ENCODE peak calls at places on chromosomes 12 and 14, in eight cellular contexts. F, X, G, P, U, S, R and M are unnamed samples. For H3K27me3, the result is how much of the 10 kb centered on the place peaks cover.

GRCh38 chr14:74275265-74275841 is 27.4 kb downstream of the ABCD4 start:
- DNase-seq in G (no peak), F (no peak), P (no peak), R (no peak), X (no peak), U (no peak), S (no peak), M (no peak)

GRCh38 chr14:77316872-77317271 is 3.8 kb downstream of the POMT2 start:
- DNase-seq in G (no peak), U (no peak), F (no peak), S (no peak), R (no peak), X (peak), P (no peak), M (no peak)

GRCh38 chr14:50040905-50041465 is 75.4 kb downstream of the VCPKMT start:
- DNase-seq in F (no peak), P (no peak), R (no peak), X (no peak), G (no peak), U (no peak), S (no peak), M (no peak)

GRCh38 chr12:109612975-109613502 is 39.4 kb downstream of the MVK start:
- DNase-seq in G (no peak), R (no peak), X (no peak), U (no peak), S (no peak), P (no peak), F (no peak), M (no peak)

GRCh38 chr14:57976701-57977100 is 110.8 kb upstream of the SLC35F4 start:
- DNase-seq in G (no peak), P (no peak), X (no peak), S (no peak), U (no peak), F (no peak), R (no peak), M (no peak)

GRCh38 chr12:114691810-114692557 is 8.0 kb upstream of the TBX3 start:
- DNase-seq in P (no peak), R (no peak), U (no peak), X (peak), F (no peak), S (no peak), G (no peak), M (no peak)

GRCh38 chr12:100608776-100609175 is 35.3 kb downstream of the GAS2L3 start:
- DNase-seq in S (no peak), R (no peak), F (no peak), P (no peak), X (no peak), G (no peak), U (no peak), M (peak)

GRCh38 chr12:113088971-113089756 is 32.6 kb downstream of the DTX1 start:
- DNase-seq in F (peak), P (no peak), R (peak), S (peak), G (peak), U (no peak), X (no peak), M (no peak)

GRCh38 chr14:69543341-69544249 is 31.1 kb downstream of the CCDC177 start:
- DNase-seq in S (peak), P (no peak), F (peak), X (no peak), R (no peak), G (no peak), U (peak), M (peak)

GRCh38 chr14:75531660-75532317 is 9.5 kb downstream of the BATF start:
- DNase-seq in P (no peak), G (no peak), R (no peak), S (no peak), X (no peak), F (no peak), U (no peak), M (no peak)

GRCh38 chr12:109448272-109448671 is 28.8 kb downstream of the KCTD10 start:
- DNase-seq in G (no peak), P (no peak), R (no peak), F (no peak), S (no peak), X (no peak), U (no peak), M (no peak)

GRCh38 chr14:97179573-97179972 is 382.4 kb downstream of the VRK1 start:
- DNase-seq in U (no peak), P (no peak), S (no peak), F (no peak), X (no peak), R (no peak), G (no peak), M (no peak)

GRCh38 chr14:58717821-58718220 is 80.1 kb downstream of the DACT1 start:
- DNase-seq in P (no peak), U (no peak), S (no peak), R (no peak), G (no peak), F (no peak), X (no peak), M (no peak)

GRCh38 chr12:28750946-28751714 is 397.9 kb upstream of the FAR2 start:
- DNase-seq in P (no peak), S (no peak), U (no peak), R (no peak), X (no peak), G (no peak), F (no peak), M (no peak)

GRCh38 chr14:76958020-76958965 is 70.2 kb downstream of the IRF2BPL start:
- DNase-seq in G (no peak), P (no peak), U (no peak), R (no peak), F (no peak), S (no peak), X (no peak), M (no peak)

GRCh38 chr12:18576104-18576622 is 161.6 kb downstream of the PLCZ1 start:
- DNase-seq in U (no peak), X (no peak), P (no peak), S (no peak), G (no peak), F (no peak), R (no peak), M (no peak)

GRCh38 chr14:96086032-96086431 is 46.9 kb downstream of the C14orf132 start:
- DNase-seq in S (no peak), P (no peak), G (no peak), F (no peak), U (no peak), R (no peak), X (peak), M (no peak)

GRCh38 chr14:103021817-103022668 is 35.3 kb downstream of the CDC42BPB start:
- DNase-seq in S (no peak), X (no peak), G (no peak), F (no peak), R (peak), U (no peak), P (no peak), M (no peak)

GRCh38 chr12:71160585-71160984 is 2.8 kb upstream of the TSPAN8 start:
- DNase-seq in P (no peak), S (no peak), F (no peak), G (no peak), U (no peak), R (no peak), X (no peak), M (no peak)

GRCh38 chr12:125443316-125443715 is 378.1 kb downstream of the AACS start:
- DNase-seq in F (no peak), G (no peak), S (no peak), P (no peak), R (no peak), X (no peak), U (no peak), M (no peak)

GRCh38 chr14:101492716-101493115 is 68.6 kb upstream of the DIO3 start:
- DNase-seq in R (peak), S (no peak), F (no peak), X (peak), G (no peak), U (peak), P (peak), M (no peak)

GRCh38 chr14:36583242-36584166 is 1.1 kb upstream of the NKX2-8 start:
- DNase-seq in X (no peak), G (no peak), F (no peak), R (no peak), S (no peak), P (no peak), U (no peak), M (no peak)

GRCh38 chr12:132162508-132163031 is 18.3 kb downstream of the NOC4L start:
- DNase-seq in G (no peak), R (peak), U (no peak), F (no peak), P (no peak), X (no peak), S (no peak), M (peak)

GRCh38 chr14:74620497-74620921 is 8.5 kb upstream of the LTBP2 start:
- DNase-seq in U (no peak), X (no peak), P (no peak), F (no peak), G (peak), R (no peak), S (peak), M (no peak)

GRCh38 chr14:104641753-104642539 is 37.4 kb upstream of the TMEM179 start:
- DNase-seq in U (no peak), X (no peak), F (no peak), G (no peak), R (peak), P (no peak), S (no peak), M (no peak)

GRCh38 chr14:71103662-71104484 is 196.6 kb downstream of the PCNX1 start:
- DNase-seq in P (no peak), X (no peak), S (peak), G (no peak), U (no peak), F (no peak), R (no peak), M (peak)

GRCh38 chr12:120851444-120851843 is 52.7 kb downstream of the SPPL3 start:
- DNase-seq in R (no peak), S (no peak), X (no peak), F (no peak), G (no peak), P (no peak), U (no peak), M (no peak)

GRCh38 chr14:28012629-28013415 is 753.8 kb upstream of the FOXG1 start:
- DNase-seq in S (no peak), F (no peak), U (no peak), R (no peak), X (no peak), G (no peak), P (no peak), M (no peak)

GRCh38 chr12:92469837-92470236 is 233.0 kb upstream of the PLEKHG7 start:
- DNase-seq in F (no peak), P (peak), U (no peak), R (peak), S (no peak), G (no peak), X (no peak), M (no peak)

GRCh38 chr12:130526813-130527212 is 189.1 kb downstream of the PIWIL1 start:
- DNase-seq in P (no peak), G (no peak), S (no peak), U (no peak), X (no peak), F (no peak), R (no peak), M (no peak)

GRCh38 chr12:130872179-130873096 is 572 bp downstream of the RAN start:
- DNase-seq in U (no peak), S (peak), F (peak), R (peak), P (no peak), G (peak), X (peak), M (peak)

GRCh38 chr12:106774808-106775524 is 484 bp downstream of the RIC8B start:
- DNase-seq in U (no peak), X (peak), R (no peak), F (no peak), S (no peak), P (no peak), G (peak), M (no peak)

GRCh38 chr12:128387811-128388422 is 120.9 kb downstream of the TMEM132C start:
- DNase-seq in U (peak), F (peak), G (no peak), S (no peak), X (no peak), P (peak), R (no peak), M (no peak)

GRCh38 chr12:6335451-6336078 is 6.3 kb downstream of the TNFRSF1A start:
- DNase-seq in P (peak), U (peak), R (peak), X (peak), F (peak), S (peak), G (peak), M (no peak)

GRCh38 chr12:132286912-132287311 is 42.5 kb downstream of the GALNT9 start:
- DNase-seq in U (no peak), R (peak), P (no peak), G (no peak), S (no peak), X (no peak), F (no peak), M (no peak)

GRCh38 chr12:50660425-50660822 is 103.5 kb upstream of the ATF1 start:
- DNase-seq in P (no peak), G (no peak), R (no peak), S (no peak), U (no peak), X (no peak), F (no peak), M (no peak)

GRCh38 chr14:71119832-71120231 is 212.6 kb downstream of the PCNX1 start:
- DNase-seq in G (no peak), F (no peak), X (no peak), U (no peak), S (no peak), R (no peak), P (no peak), M (no peak)

GRCh38 chr12:62917066-62917465 is 17.9 kb downstream of the PPM1H start:
- DNase-seq in F (no peak), P (no peak), X (no peak), S (no peak), G (no peak), U (no peak), R (no peak), M (no peak)

GRCh38 chr14:94543450-94544123 is 17.7 kb upstream of the SERPINA4 start:
- DNase-seq in U (no peak), R (no peak), S (no peak), F (no peak), G (no peak), X (no peak), P (peak), M (no peak)

GRCh38 chr14:101624579-101624978 is 63.3 kb downstream of the DIO3 start:
- DNase-seq in U (no peak), R (no peak), X (no peak), S (no peak), F (no peak), P (no peak), G (no peak), M (no peak)

GRCh38 chr12:117097159-117097558 is 2.1 kb downstream of the TESC start:
- DNase-seq in X (peak), S (no peak), F (no peak), P (no peak), U (no peak), R (peak), G (no peak), M (no peak)

GRCh38 chr12:117100251-117100650 is 1.0 kb upstream of the TESC start:
- DNase-seq in F (no peak), P (no peak), R (no peak), X (peak), G (no peak), S (no peak), U (no peak), M (no peak)

GRCh38 chr12:117096643-117097042 is 2.6 kb downstream of the TESC start:
- DNase-seq in R (peak), U (no peak), S (no peak), X (peak), F (no peak), G (no peak), P (no peak), M (no peak)

GRCh38 chr12:117098071-117098360 is 1.2 kb downstream of the TESC start:
- DNase-seq in X (no peak), R (peak), F (no peak), S (no peak), U (no peak), G (no peak), P (no peak), M (no peak)

DNA sequence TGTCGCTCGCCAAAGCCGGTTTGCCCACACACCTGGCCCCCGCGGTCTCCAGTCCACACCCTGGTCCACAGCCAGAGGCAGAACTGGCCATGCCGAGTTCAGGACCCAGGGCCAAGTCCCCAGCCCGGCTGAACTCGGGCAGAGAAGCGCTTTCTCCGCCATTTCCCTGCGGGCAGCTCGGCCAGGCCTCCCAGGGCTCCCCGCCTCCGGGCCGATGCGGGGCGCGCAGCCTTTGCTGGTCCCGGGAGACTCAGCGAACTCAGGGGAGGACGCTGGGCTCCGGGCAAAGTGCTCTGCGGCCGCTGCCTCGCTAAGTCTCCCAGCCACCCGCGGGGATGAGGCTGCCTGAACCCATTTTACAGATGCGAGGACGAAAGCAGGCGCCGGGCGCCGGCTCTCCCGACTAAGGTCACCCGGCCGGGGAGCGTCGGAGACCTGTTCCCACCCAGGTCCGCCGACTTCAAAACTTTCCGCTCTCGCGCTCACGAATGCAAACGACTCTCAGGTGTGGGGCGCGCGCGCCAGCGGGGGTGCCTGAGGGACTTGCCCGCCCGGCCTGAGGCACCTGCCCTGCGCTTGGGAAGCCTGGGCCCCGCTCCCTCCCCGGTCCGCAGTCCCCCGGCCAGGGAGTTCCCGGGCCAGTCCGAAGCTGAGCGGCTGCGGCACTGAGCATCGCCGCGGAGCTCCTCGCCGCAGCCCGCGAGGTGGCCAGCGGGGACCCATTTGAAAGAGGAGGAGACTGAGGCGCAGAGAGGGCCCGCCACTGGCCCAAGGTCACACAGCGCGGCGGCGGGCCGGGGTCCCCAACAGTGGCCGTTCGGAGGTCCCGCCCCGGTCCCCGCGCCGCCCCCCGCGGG is 627 bp downstream of the TESC start:
- DNase-seq in S (peak), G (peak), P (no peak), X (peak), R (peak), F (no peak), U (no peak), M (no peak)
- H3K27me3 ChIP-seq in S (under half), G (under half), P (under half), X (half or more), R (under half), F (under half), U (under half), M (under half)

GRCh38 chr12:48000878-48001321 is 3.4 kb downstream of the COL2A1 start:
- DNase-seq in S (no peak), X (peak), G (no peak), F (no peak), R (peak), U (no peak), P (no peak), M (no peak)

GRCh38 chr12:48002773-48003218 is 1.5 kb downstream of the COL2A1 start:
- DNase-seq in X (peak), U (peak), F (no peak), R (no peak), G (no peak), S (no peak), P (peak), M (no peak)

GRCh38 chr12:47999816-48000215 is 4.5 kb downstream of the COL2A1 start:
- DNase-seq in U (no peak), G (no peak), S (no peak), X (peak), P (no peak), R (no peak), F (no peak), M (no peak)

GRCh38 chr12:48002179-48002601 is 2.1 kb downstream of the COL2A1 start:
- DNase-seq in S (no peak), F (no peak), P (no peak), X (no peak), U (no peak), R (no peak), G (no peak), M (no peak)

DNA sequence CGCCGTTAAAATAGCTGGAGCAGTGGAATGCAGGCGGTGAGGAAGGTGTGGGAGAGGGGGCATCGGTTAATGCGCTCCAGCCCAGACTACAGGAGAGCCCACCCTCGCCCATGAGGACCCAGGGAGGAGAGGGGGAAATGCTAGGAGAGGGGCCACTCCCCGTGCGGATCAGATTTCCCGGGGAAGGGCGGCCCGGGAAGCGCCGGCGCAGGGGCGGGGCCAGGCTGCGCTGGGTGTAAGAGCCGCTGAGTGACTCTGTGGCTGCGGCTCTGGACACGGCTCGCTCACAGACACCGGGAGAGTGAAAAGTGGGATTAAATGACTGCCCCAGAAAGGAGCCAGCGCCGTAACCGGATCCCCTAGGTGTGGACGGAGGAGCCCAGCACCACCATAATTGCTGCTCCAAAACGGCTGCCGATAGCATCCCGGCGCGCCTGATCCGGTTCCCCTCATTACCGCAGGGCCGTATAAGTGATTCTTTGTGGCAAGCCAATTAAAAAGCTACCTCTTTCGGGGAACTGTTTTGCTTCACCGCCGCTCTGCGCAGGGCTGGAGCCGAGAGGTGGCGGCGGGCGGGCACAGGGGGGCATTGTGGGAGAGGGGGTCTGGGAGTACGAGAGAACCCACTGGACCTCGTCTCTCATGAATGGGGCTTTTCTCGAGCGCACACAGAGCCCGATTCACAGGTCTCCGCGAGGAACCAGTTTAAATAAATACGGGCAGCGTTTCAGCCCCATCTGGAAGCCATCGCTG is 2.7 kb downstream of the COL2A1 start:
- DNase-seq in P (peak), U (no peak), R (peak), X (no peak), G (no peak), F (peak), S (no peak), M (no peak)
- H3K27me3 ChIP-seq in P (under half), U (under half), R (half or more), X (under half), G (under half), F (under half), S (half or more), M (half or more)

GRCh38 chr12:54300267-54300731 is 516 bp downstream of the NFE2 start:
- DNase-seq in X (no peak), F (no peak), R (no peak), G (no peak), S (no peak), P (no peak), U (no peak), M (no peak)
- H3K27me3 ChIP-seq in X (under half), F (under half), R (under half), G (under half), S (under half), P (under half), U (under half), M (under half)

DNA sequence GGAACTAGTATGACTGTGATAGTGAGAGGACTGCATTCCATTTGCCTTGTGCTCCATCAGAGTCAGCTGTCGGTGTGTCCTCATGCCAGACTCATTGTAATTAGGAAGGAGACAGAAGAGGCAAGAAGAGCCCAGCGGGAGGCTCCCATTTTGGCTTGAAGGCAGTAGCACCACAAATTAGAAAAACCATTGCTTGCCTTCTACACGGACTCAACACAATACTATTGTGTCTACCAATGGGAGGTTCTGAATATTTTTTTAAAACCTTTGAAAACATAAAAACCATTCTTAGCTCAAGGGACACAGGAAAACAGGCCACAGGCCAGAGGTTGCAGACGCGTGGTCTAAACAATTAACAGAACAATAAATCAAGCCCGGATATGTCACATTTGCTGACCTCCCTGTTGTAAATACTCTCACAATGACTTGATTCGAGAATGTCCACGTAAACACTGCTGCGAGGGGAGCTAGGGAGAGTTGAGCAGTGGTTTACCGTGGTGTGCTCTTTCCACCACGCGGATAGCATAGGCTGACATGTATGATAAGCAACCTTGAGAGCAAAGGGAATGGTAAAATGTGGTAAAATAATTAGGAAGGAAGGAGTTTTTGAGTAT is 13.6 kb upstream of the DCP1B start:
- DNase-seq in G (no peak), F (no peak), X (no peak), P (no peak), R (no peak), U (no peak), S (no peak), M (no peak)
- H3K27me3 ChIP-seq in G (under half), F (under half), X (under half), P (under half), R (under half), U (under half), S (under half), M (under half)